ENCODE peak calls at places on chromosome 3, in nine cellular contexts. K is omental fat pad; S is NCI-H774; V is Ammon's horn; N is DMS153; Z is NCI-H1092; I is IMR-90; A is RCC 7860; C is activated naive CD8-positive, alpha-beta T cell treated with anti-CD3 and anti-CD28 coated beads, Interleukin-2, amount 50 U/mL, for 24 hours. X is an unnamed sample.
A peak's percentile ranks its signal among the peaks of the same experiment; 100 is the strongest.

GRCh38 chr3:36992806-36993325 is at the start of gene EPM2AIP1:
- DNase-seq in K (no peak), S (no peak), V (no peak), N (no peak), Z (no peak), I (no peak), A (no peak), C (no peak), X (no peak)

GRCh38 chr3:9826815-9827574 is 16.8 kb downstream of the RPUSD3 start:
- DNase-seq in K (no peak), S (no peak), V (no peak), N (no peak), Z (no peak), I (no peak), A (peak; percentile 15), C (no peak), X (no peak)

GRCh38 chr3:101848754-101849713 is at the start of gene NFKBIZ:
- DNase-seq in K (peak; percentile 87), S (peak; percentile 93), V (peak; percentile 90), N (peak; percentile 79), Z (peak; percentile 33), I (peak; percentile 91), A (peak; percentile 91), C (peak; percentile 95), X (peak; percentile 99)

GRCh38 chr3:127286571-127287140 is 1.2 kb downstream of the PRR20G start:
- DNase-seq in K (no peak), S (no peak), V (no peak), N (no peak), Z (no peak), I (peak; percentile 6), A (peak; percentile 64), C (no peak), X (peak; percentile 77)

GRCh38 chr3:161291191-161291901 is 70.2 kb downstream of the NMD3 start:
- DNase-seq in K (no peak), S (no peak), V (no peak), N (peak; percentile 62), Z (peak; percentile 33), I (no peak), A (no peak), C (no peak), X (no peak)

GRCh38 chr3:143629726-143630125 is 218.5 kb downstream of the SLC9A9 start:
- DNase-seq in K (no peak), S (no peak), V (no peak), N (no peak), Z (no peak), I (no peak), A (no peak), C (no peak), X (no peak)

GRCh38 chr3:150069633-150070032 is 98.9 kb upstream of the PFN2 start:
- DNase-seq in K (no peak), S (no peak), V (no peak), N (no peak), Z (no peak), I (no peak), A (no peak), C (no peak), X (peak; percentile 29)

GRCh38 chr3:136929984-136930671 is 27.7 kb upstream of the IL20RB start:
- DNase-seq in K (peak; percentile 42), S (no peak), V (peak; percentile 40), N (no peak), Z (no peak), I (peak; percentile 44), A (no peak), C (no peak), X (no peak)

GRCh38 chr3:38585791-38586420 is 63.6 kb downstream of the SCN5A start:
- DNase-seq in K (no peak), S (no peak), V (no peak), N (no peak), Z (no peak), I (no peak), A (no peak), C (no peak), X (peak; percentile 80)

GRCh38 chr3:114456742-114457141 is 162.9 kb downstream of the TIGIT start:
- DNase-seq in K (no peak), S (no peak), V (no peak), N (no peak), Z (no peak), I (no peak), A (no peak), C (no peak), X (no peak)

X was measured in esophagus muscularis mucosa.